ENCODE peak calls at places on chromosomes 16 and 17, in five cellular contexts. F is GM12878; P is left lung; A is A549; R is naive thymus-derived CD8-positive, alpha-beta T cell. E is an unnamed sample.

GRCh38 chr17:66522591-66523272 is 220.3 kb downstream of the PRKCA start:
- ATAC-seq in F (no peak), R (no peak), P (no peak), A (peak; percentile 46), E (no peak)

GRCh38 chr16:28157768-28158535 is 53.8 kb downstream of the XPO6 start:
- ATAC-seq in R (no peak), A (no peak), P (peak; percentile 63), F (no peak), E (no peak)

GRCh38 chr16:69482410-69482951 is 58.1 kb downstream of the CYB5B start:
- ATAC-seq in P (peak; percentile 68), A (peak; percentile 38), F (no peak), R (no peak), E (no peak)

GRCh38 chr17:40340327-40340726 is 24.2 kb downstream of the GJD3 start:
- ATAC-seq in A (no peak), F (no peak), R (no peak), P (no peak), E (no peak)

GRCh38 chr16:67900156-67900555 is 7.1 kb downstream of the PSKH1 start:
- ATAC-seq in A (no peak), F (no peak), P (no peak), R (no peak), E (no peak)

GRCh38 chr17:76816590-76817135 is 51.5 kb upstream of the MGAT5B start:
- ATAC-seq in P (no peak), A (peak; percentile 93), F (peak; percentile 88), R (peak; percentile 99), E (peak; percentile 59)

GRCh38 chr17:29571883-29572681 is 3.6 kb downstream of the TP53I13 start:
- ATAC-seq in R (no peak), A (no peak), P (no peak), F (no peak), E (no peak)

GRCh38 chr17:64073771-64074703 is 53.6 kb upstream of the ICAM2 start:
- ATAC-seq in F (peak; percentile 96), P (peak; percentile 61), R (no peak), A (peak; percentile 59), E (no peak)

GRCh38 chr16:11307639-11308492 is 26.7 kb upstream of the PRM1 start:
- ATAC-seq in F (no peak), R (no peak), A (peak; percentile 25), P (peak; percentile 28), E (no peak)

GRCh38 chr16:87878704-87879103 is 9.4 kb upstream of the SLC7A5 start:
- ATAC-seq in F (no peak), A (no peak), R (no peak), P (no peak), E (no peak)

GRCh38 chr16:49693445-49693844 is 162.5 kb downstream of the ZNF423 start:
- ATAC-seq in A (no peak), F (no peak), R (no peak), P (no peak), E (no peak)

GRCh38 chr16:28585674-28586073 is 11.2 kb downstream of the SULT1A2 start:
- ATAC-seq in P (peak; percentile 59), F (no peak), R (no peak), A (no peak), E (no peak)

GRCh38 chr17:63760771-63761539 is 12.4 kb downstream of the CCDC47 start:
- ATAC-seq in R (no peak), P (no peak), A (peak; percentile 23), F (no peak), E (no peak)

GRCh38 chr17:65324977-65325376 is 187.8 kb downstream of the RGS9 start:
- ATAC-seq in A (no peak), P (peak; percentile 39), F (no peak), R (no peak), E (no peak)

GRCh38 chr16:67934306-67935095 is 2.1 kb downstream of the PSMB10 start:
- ATAC-seq in P (no peak), R (no peak), F (no peak), A (no peak), E (no peak)

GRCh38 chr16:12516621-12517309 is 286.9 kb downstream of the CPPED1 start:
- ATAC-seq in R (no peak), A (no peak), F (no peak), P (no peak), E (no peak)

GRCh38 chr16:68387301-68387700 is 61.0 kb downstream of the SMPD3 start:
- ATAC-seq in F (no peak), A (peak; percentile 28), P (peak; percentile 33), R (no peak), E (no peak)

GRCh38 chr16:9070295-9070694 is 21.1 kb upstream of the HAPSTR1 start:
- ATAC-seq in A (no peak), R (no peak), F (no peak), P (no peak), E (no peak)

GRCh38 chr17:39612291-39612894 is 4.7 kb upstream of the NEUROD2 start:
- ATAC-seq in R (no peak), A (no peak), P (no peak), F (no peak), E (no peak)

GRCh38 chr16:69820926-69821541 is 58.9 kb downstream of the WWP2 start:
- ATAC-seq in F (no peak), A (no peak), P (peak; percentile 89), R (no peak), E (no peak)

GRCh38 chr16:89476379-89476778 is 14.0 kb downstream of the ANKRD11 start:
- ATAC-seq in P (peak; percentile 25), F (peak; percentile 24), A (no peak), R (peak; percentile 49), E (peak; percentile 44)

GRCh38 chr16:48676836-48677235 is 66.9 kb upstream of the N4BP1 start:
- ATAC-seq in R (no peak), P (no peak), F (no peak), A (no peak), E (no peak)

GRCh38 chr17:13067629-13068303 is 49.9 kb upstream of the ELAC2 start:
- ATAC-seq in F (no peak), P (no peak), R (no peak), A (no peak), E (no peak)

GRCh38 chr16:49485663-49486062 is 112.1 kb downstream of the C16orf78 start:
- ATAC-seq in F (no peak), P (no peak), R (no peak), A (no peak), E (no peak)

GRCh38 chr16:80197790-80198201 is 343.0 kb upstream of the DYNLRB2 start:
- ATAC-seq in A (peak; percentile 91), R (no peak), P (peak; percentile 77), F (no peak), E (peak; percentile 65)

E was measured in activated CD4-positive, CD25-positive, alpha-beta regulatory T cell treated with anti-CD3 and anti-CD28 coated beads, Interleukin-2, amount 50 U/mL, for 24 hours.